ENCODE peak calls at places on chromosomes 11 and 22, in four cellular contexts. One of them, this sample, is unnamed.

GRCh38 chr11:27842290-27842689 is 142.0 kb upstream of the BDNF start:
- DNase-seq in adrenal gland: no peak
- DNase-seq in CD8-positive, alpha-beta T cell: no peak
- DNase-seq in NB4: no peak
- DNase-seq in this sample: no peak

GRCh38 chr11:1310772-1311468 is 1.5 kb upstream of the TOLLIP start:
- DNase-seq in adrenal gland: no peak
- DNase-seq in CD8-positive, alpha-beta T cell: peak
- DNase-seq in NB4: peak
- DNase-seq in this sample: no peak

GRCh38 chr22:31332886-31333285 is 13.3 kb downstream of the PATZ1 start:
- DNase-seq in adrenal gland: no peak
- DNase-seq in CD8-positive, alpha-beta T cell: no peak
- DNase-seq in NB4: no peak
- DNase-seq in this sample: no peak

GRCh38 chr11:102527041-102527440 is 3.5 kb downstream of the MMP7 start:
- DNase-seq in adrenal gland: no peak
- DNase-seq in CD8-positive, alpha-beta T cell: no peak
- DNase-seq in NB4: no peak
- DNase-seq in this sample: no peak

GRCh38 chr11:10529279-10529678 is 11.7 kb downstream of the RNF141 start:
- DNase-seq in adrenal gland: no peak
- DNase-seq in CD8-positive, alpha-beta T cell: no peak
- DNase-seq in NB4: no peak
- DNase-seq in this sample: no peak

GRCh38 chr22:39184586-39185577 is 32.4 kb upstream of the CBX7 start:
- DNase-seq in adrenal gland: peak
- DNase-seq in CD8-positive, alpha-beta T cell: peak
- DNase-seq in NB4: no peak
- DNase-seq in this sample: no peak

GRCh38 chr11:124894606-124895430 is 2.8 kb downstream of the ROBO4 start:
- DNase-seq in adrenal gland: no peak
- DNase-seq in CD8-positive, alpha-beta T cell: no peak
- DNase-seq in NB4: no peak
- DNase-seq in this sample: no peak

GRCh38 chr11:110082899-110083298 is 10.3 kb upstream of the ZC3H12C start:
- DNase-seq in adrenal gland: no peak
- DNase-seq in CD8-positive, alpha-beta T cell: no peak
- DNase-seq in NB4: no peak
- DNase-seq in this sample: no peak

GRCh38 chr22:37545703-37546435 is 14.4 kb upstream of the CDC42EP1 start:
- DNase-seq in adrenal gland: peak
- DNase-seq in CD8-positive, alpha-beta T cell: no peak
- DNase-seq in NB4: no peak
- DNase-seq in this sample: no peak

GRCh38 chr11:124754309-124754708 is 2.3 kb upstream of the VSIG2 start:
- DNase-seq in adrenal gland: no peak
- DNase-seq in CD8-positive, alpha-beta T cell: no peak
- DNase-seq in NB4: no peak
- DNase-seq in this sample: no peak

GRCh38 chr11:110724358-110724757 is 12.1 kb upstream of the ARHGAP20 start:
- DNase-seq in adrenal gland: no peak
- DNase-seq in CD8-positive, alpha-beta T cell: no peak
- DNase-seq in NB4: no peak
- DNase-seq in this sample: no peak

GRCh38 chr11:12094872-12095800 is 15.3 kb upstream of the MICAL2 start:
- DNase-seq in adrenal gland: no peak
- DNase-seq in CD8-positive, alpha-beta T cell: no peak
- DNase-seq in NB4: no peak
- DNase-seq in this sample: no peak

GRCh38 chr11:65663634-65664200 is 1.0 kb upstream of the RELA start:
- DNase-seq in adrenal gland: peak
- DNase-seq in CD8-positive, alpha-beta T cell: peak
- DNase-seq in NB4: no peak
- DNase-seq in this sample: peak

GRCh38 chr11:88179141-88179540 is 3.9 kb upstream of the RAB38 start:
- DNase-seq in adrenal gland: no peak
- DNase-seq in CD8-positive, alpha-beta T cell: no peak
- DNase-seq in NB4: no peak
- DNase-seq in this sample: no peak

GRCh38 chr22:24429411-24430365 is 2.3 kb downstream of the ADORA2A start:
- DNase-seq in adrenal gland: no peak
- DNase-seq in CD8-positive, alpha-beta T cell: peak
- DNase-seq in NB4: peak
- DNase-seq in this sample: peak

GRCh38 chr22:35498026-35498425 is 42.6 kb upstream of the RASD2 start:
- DNase-seq in adrenal gland: no peak
- DNase-seq in CD8-positive, alpha-beta T cell: no peak
- DNase-seq in NB4: no peak
- DNase-seq in this sample: no peak

GRCh38 chr11:69463181-69463891 is 18.1 kb upstream of the LINC01488 start:
- DNase-seq in adrenal gland: no peak
- DNase-seq in CD8-positive, alpha-beta T cell: no peak
- DNase-seq in NB4: peak
- DNase-seq in this sample: no peak

GRCh38 chr11:92826136-92826535 is 143.3 kb upstream of the MTNR1B start:
- DNase-seq in adrenal gland: no peak
- DNase-seq in CD8-positive, alpha-beta T cell: no peak
- DNase-seq in NB4: no peak
- DNase-seq in this sample: no peak

GRCh38 chr11:68609761-68610160 is 74.6 kb upstream of the GAL start:
- DNase-seq in adrenal gland: no peak
- DNase-seq in CD8-positive, alpha-beta T cell: no peak
- DNase-seq in NB4: no peak
- DNase-seq in this sample: no peak

GRCh38 chr11:122365545-122366380 is 249.7 kb upstream of the BLID start:
- DNase-seq in adrenal gland: no peak
- DNase-seq in CD8-positive, alpha-beta T cell: no peak
- DNase-seq in NB4: no peak
- DNase-seq in this sample: no peak

GRCh38 chr22:30941363-30941740 is 27.2 kb downstream of the MORC2 start:
- DNase-seq in adrenal gland: no peak
- DNase-seq in CD8-positive, alpha-beta T cell: no peak
- DNase-seq in NB4: no peak
- DNase-seq in this sample: no peak

GRCh38 chr11:34566209-34566551 is 52.6 kb upstream of the ELF5 start:
- DNase-seq in adrenal gland: no peak
- DNase-seq in CD8-positive, alpha-beta T cell: no peak
- DNase-seq in NB4: no peak
- DNase-seq in this sample: no peak

GRCh38 chr11:67197606-67198005 is 68.7 kb upstream of the GRK2 start:
- DNase-seq in adrenal gland: no peak
- DNase-seq in CD8-positive, alpha-beta T cell: no peak
- DNase-seq in NB4: no peak
- DNase-seq in this sample: no peak

GRCh38 chr11:67194096-67194495 is 72.2 kb upstream of the GRK2 start:
- DNase-seq in adrenal gland: no peak
- DNase-seq in CD8-positive, alpha-beta T cell: no peak
- DNase-seq in NB4: no peak
- DNase-seq in this sample: no peak

GRCh38 chr11:67199751-67200150 is 66.5 kb upstream of the GRK2 start:
- DNase-seq in adrenal gland: no peak
- DNase-seq in CD8-positive, alpha-beta T cell: no peak
- DNase-seq in NB4: no peak
- DNase-seq in this sample: no peak

DNA sequence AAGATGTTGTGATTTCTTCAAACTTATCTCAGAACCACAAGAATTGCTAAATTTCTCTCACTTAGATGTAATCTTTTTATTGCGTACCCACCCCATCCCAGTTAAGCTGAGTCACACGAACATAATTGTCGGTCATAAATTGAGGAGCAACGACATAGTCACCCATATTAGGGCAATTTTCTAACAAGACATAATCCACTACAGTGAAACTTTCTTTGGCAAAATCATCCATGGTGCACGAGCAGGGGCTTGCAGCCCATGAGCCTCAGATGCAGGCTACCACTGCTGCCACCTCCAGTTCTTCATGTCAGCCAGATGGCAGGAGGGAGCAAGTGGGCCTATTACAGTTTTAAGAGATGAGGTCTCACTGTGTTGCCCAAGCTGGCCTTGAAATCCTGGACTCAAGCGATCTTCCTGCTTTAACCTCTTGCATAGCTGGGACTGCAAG is 70.3 kb upstream of the GRK2 start:
- DNase-seq in adrenal gland: no peak
- DNase-seq in CD8-positive, alpha-beta T cell: no peak
- DNase-seq in NB4: peak
- DNase-seq in this sample: no peak
- TF ChIP-seq CTCF in adrenal gland: no peak
- TF ChIP-seq CTCF in CD8-positive, alpha-beta T cell: no peak
- TF ChIP-seq CTCF in NB4: peak
- TF ChIP-seq CTCF in this sample: no peak

DNA sequence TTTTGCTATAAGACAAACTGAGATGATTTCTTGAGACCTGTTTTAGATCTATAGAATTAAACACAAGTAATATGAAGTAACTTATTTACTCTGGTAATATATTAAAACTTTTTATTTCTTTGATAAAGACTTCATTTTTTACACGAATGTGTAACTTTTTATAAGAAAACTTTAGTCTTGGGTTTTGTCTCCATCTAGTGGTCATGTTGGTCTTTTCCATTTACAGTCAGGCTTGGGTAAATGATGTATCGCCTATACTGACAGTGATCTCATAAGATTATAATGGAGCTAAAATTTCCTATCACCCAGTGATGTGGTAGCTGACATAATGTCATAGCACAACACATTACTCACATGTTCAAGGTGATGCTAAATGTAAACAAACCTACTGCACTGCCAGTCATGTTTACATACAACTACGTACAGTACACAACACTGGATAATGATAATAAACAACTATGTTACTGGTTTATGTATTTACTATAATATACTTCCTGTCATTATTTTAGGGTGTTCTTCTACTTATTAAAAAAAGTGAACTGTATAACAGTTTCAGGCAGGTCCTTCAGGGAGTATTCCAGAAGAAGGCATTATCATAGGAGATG is 7.5 kb upstream of the C11orf97 start:
- DNase-seq in adrenal gland: no peak
- DNase-seq in CD8-positive, alpha-beta T cell: no peak
- DNase-seq in NB4: peak
- DNase-seq in this sample: no peak
- TF ChIP-seq CTCF in adrenal gland: peak
- TF ChIP-seq CTCF in CD8-positive, alpha-beta T cell: peak
- TF ChIP-seq CTCF in NB4: peak
- TF ChIP-seq CTCF in this sample: peak

GRCh38 chr22:42620084-42620483 is 5.4 kb upstream of the POLDIP3 start:
- DNase-seq in adrenal gland: no peak
- DNase-seq in CD8-positive, alpha-beta T cell: no peak
- DNase-seq in NB4: no peak
- DNase-seq in this sample: no peak

GRCh38 chr22:42623301-42623751 is 8.6 kb upstream of the POLDIP3 start:
- DNase-seq in adrenal gland: peak
- DNase-seq in CD8-positive, alpha-beta T cell: no peak
- DNase-seq in NB4: no peak
- DNase-seq in this sample: no peak

GRCh38 chr22:42622061-42622710 is 7.5 kb upstream of the POLDIP3 start:
- DNase-seq in adrenal gland: no peak
- DNase-seq in CD8-positive, alpha-beta T cell: no peak
- DNase-seq in NB4: no peak
- DNase-seq in this sample: no peak

GRCh38 chr22:42619261-42620063 is 4.8 kb upstream of the POLDIP3 start:
- DNase-seq in adrenal gland: no peak
- DNase-seq in CD8-positive, alpha-beta T cell: no peak
- DNase-seq in NB4: no peak
- DNase-seq in this sample: no peak

GRCh38 chr22:42621505-42622002 is 6.9 kb upstream of the POLDIP3 start:
- DNase-seq in adrenal gland: peak
- DNase-seq in CD8-positive, alpha-beta T cell: peak
- DNase-seq in NB4: peak
- DNase-seq in this sample: no peak
- TF ChIP-seq CTCF in adrenal gland: peak
- TF ChIP-seq CTCF in CD8-positive, alpha-beta T cell: peak
- TF ChIP-seq CTCF in NB4: peak
- TF ChIP-seq CTCF in this sample: peak

GRCh38 chr11:104152941-104153340 is 11.0 kb downstream of the PDGFD start:
- DNase-seq in adrenal gland: no peak
- DNase-seq in CD8-positive, alpha-beta T cell: no peak
- DNase-seq in NB4: no peak
- DNase-seq in this sample: no peak

GRCh38 chr11:104148074-104148473 is 15.9 kb downstream of the PDGFD start:
- DNase-seq in adrenal gland: no peak
- DNase-seq in CD8-positive, alpha-beta T cell: no peak
- DNase-seq in NB4: no peak
- DNase-seq in this sample: no peak

GRCh38 chr11:104148696-104149095 is 15.3 kb downstream of the PDGFD start:
- DNase-seq in adrenal gland: no peak
- DNase-seq in CD8-positive, alpha-beta T cell: no peak
- DNase-seq in NB4: no peak
- DNase-seq in this sample: no peak

GRCh38 chr11:104154296-104154695 is 9.7 kb downstream of the PDGFD start:
- DNase-seq in adrenal gland: no peak
- DNase-seq in CD8-positive, alpha-beta T cell: no peak
- DNase-seq in NB4: no peak
- DNase-seq in this sample: no peak

GRCh38 chr11:104151404-104152204 is 12.3 kb downstream of the PDGFD start:
- DNase-seq in adrenal gland: no peak
- DNase-seq in CD8-positive, alpha-beta T cell: no peak
- DNase-seq in NB4: peak
- DNase-seq in this sample: no peak
- TF ChIP-seq CTCF in adrenal gland: peak
- TF ChIP-seq CTCF in CD8-positive, alpha-beta T cell: no peak
- TF ChIP-seq CTCF in NB4: no peak
- TF ChIP-seq CTCF in this sample: peak

GRCh38 chr22:44914026-44914721 is 95.6 kb downstream of the PHF21B start:
- DNase-seq in adrenal gland: no peak
- DNase-seq in CD8-positive, alpha-beta T cell: no peak
- DNase-seq in NB4: no peak
- DNase-seq in this sample: peak

GRCh38 chr22:44916281-44917231 is 93.2 kb downstream of the PHF21B start:
- DNase-seq in adrenal gland: no peak
- DNase-seq in CD8-positive, alpha-beta T cell: no peak
- DNase-seq in NB4: no peak
- DNase-seq in this sample: peak

GRCh38 chr22:44909241-44909640 is 100.6 kb downstream of the PHF21B start:
- DNase-seq in adrenal gland: no peak
- DNase-seq in CD8-positive, alpha-beta T cell: no peak
- DNase-seq in NB4: no peak
- DNase-seq in this sample: no peak

GRCh38 chr22:44915441-44915840 is 94.4 kb downstream of the PHF21B start:
- DNase-seq in adrenal gland: no peak
- DNase-seq in CD8-positive, alpha-beta T cell: no peak
- DNase-seq in NB4: no peak
- DNase-seq in this sample: peak

GRCh38 chr22:44913198-44913983 is 96.4 kb downstream of the PHF21B start:
- DNase-seq in adrenal gland: no peak
- DNase-seq in CD8-positive, alpha-beta T cell: no peak
- DNase-seq in NB4: no peak
- DNase-seq in this sample: peak
- TF ChIP-seq CTCF in adrenal gland: no peak
- TF ChIP-seq CTCF in CD8-positive, alpha-beta T cell: no peak
- TF ChIP-seq CTCF in NB4: no peak
- TF ChIP-seq CTCF in this sample: no peak

This sample was measured in CD14-positive monocyte.